ENCODE peak calls at places on chromosomes 1 and 21, in four cellular contexts. N is IMR-90, Y is DND-41, V is PC-3. S is an unnamed sample.

GRCh38 chr1:150809651-150810050 is 1.6 kb upstream of the CTSK start:
- DNase-seq in Y (no peak), N (peak; percentile 83), V (peak; percentile 22), S (no peak)

GRCh38 chr1:109261578-109261977 is 12.2 kb downstream of the CELSR2 start:
- DNase-seq in Y (no peak), N (no peak), V (no peak), S (peak; percentile 0)

GRCh38 chr1:96843196-96843595 is 121.6 kb downstream of the PTBP2 start:
- DNase-seq in N (peak; percentile 57), Y (no peak), V (no peak), S (no peak)

GRCh38 chr21:31284797-31285397 is 59.2 kb downstream of the TIAM1 start:
- DNase-seq in Y (peak; percentile 10), V (no peak), N (peak; percentile 37), S (peak; percentile 36)

GRCh38 chr1:21926065-21926464 is 11.0 kb downstream of the HSPG2 start:
- DNase-seq in V (no peak), N (no peak), Y (no peak), S (no peak)

GRCh38 chr1:50508040-50508586 is 84.9 kb upstream of the DMRTA2 start:
- DNase-seq in N (no peak), Y (no peak), V (no peak), S (no peak)

GRCh38 chr1:17632541-17633193 is 93.2 kb downstream of the ARHGEF10L start:
- DNase-seq in N (peak; percentile 53), V (peak; percentile 82), Y (no peak), S (peak; percentile 98)

GRCh38 chr1:198935371-198935921 is 296.6 kb downstream of the PTPRC start:
- DNase-seq in N (peak; percentile 98), V (peak; percentile 96), Y (peak; percentile 84), S (no peak)

DNA sequence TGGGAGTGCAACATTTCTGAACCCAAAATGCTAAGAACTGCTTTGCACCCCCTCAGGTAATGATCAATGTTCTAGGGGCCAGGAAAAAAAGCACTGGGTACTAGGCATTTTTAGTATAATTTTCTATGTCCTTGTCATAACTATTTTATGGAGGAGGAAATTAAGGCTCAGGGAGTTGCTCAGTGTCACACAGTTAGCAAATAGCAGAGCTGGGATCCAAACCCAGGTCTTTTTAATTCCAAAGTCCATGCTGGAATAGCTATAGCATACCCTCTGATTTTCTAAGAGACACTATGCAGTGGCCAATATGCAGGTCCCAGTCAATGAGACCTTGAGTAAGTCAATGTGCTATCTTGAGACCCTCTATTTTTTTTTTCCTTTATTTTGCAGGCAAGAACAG is 394.5 kb upstream of the USP24 start:
- DNase-seq in Y (no peak), N (no peak), V (no peak), S (no peak)
- H2AFZ ChIP-seq in Y (no peak overlapping the region), N (no peak overlapping the region), V (no peak overlapping the region), S (no peak overlapping the region)

GRCh38 chr1:7785108-7785507 is 1.0 kb downstream of the PER3 start:
- DNase-seq in N (no peak), Y (no peak), V (no peak), S (peak; percentile 73)

GRCh38 chr1:7783826-7784491 is at the start of gene PER3:
- DNase-seq in N (peak; percentile 95), Y (no peak), V (peak; percentile 97), S (peak; percentile 100)

GRCh38 chr1:7784492-7785071 is 491 bp downstream of the PER3 start:
- DNase-seq in V (no peak), Y (no peak), N (no peak), S (peak; percentile 75)

GRCh38 chr1:7781923-7782495 is 2.1 kb upstream of the PER3 start:
- DNase-seq in V (no peak), Y (no peak), N (no peak), S (no peak)

DNA sequence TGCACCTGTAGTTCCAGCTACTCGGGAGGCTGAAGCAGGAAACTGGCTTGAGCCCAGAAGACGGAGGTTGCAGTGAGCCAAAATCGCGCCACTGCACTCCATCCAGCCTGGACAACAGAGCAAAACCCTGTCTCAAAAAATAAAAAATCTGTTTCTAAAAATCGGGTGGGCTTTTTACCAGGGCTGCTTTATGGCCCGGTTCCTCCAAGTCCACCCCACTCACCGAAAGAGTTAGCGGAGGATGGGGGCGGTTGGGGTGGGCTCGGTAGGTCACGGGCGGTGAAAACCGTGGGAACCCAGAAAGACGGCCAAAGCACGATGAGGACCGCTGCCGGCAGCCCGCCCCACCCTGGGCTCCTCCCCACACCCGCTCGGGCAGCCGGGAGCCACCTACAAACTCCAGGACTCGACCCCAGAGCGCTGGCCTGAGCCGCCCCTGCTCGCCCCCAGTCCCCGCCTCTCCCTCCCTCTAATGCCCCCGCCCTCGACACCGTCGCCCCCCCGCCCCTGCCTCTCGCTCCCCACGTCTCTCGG is 846 bp upstream of the PER3 start:
- DNase-seq in N (peak; percentile 24), V (peak; percentile 51), Y (no peak), S (peak; percentile 97)
- H2AFZ ChIP-seq in N (peak overlapping the region; percentile 77), V (peak overlapping the region; percentile 85), Y (no peak overlapping the region), S (peak overlapping the region; percentile 63)

DNA sequence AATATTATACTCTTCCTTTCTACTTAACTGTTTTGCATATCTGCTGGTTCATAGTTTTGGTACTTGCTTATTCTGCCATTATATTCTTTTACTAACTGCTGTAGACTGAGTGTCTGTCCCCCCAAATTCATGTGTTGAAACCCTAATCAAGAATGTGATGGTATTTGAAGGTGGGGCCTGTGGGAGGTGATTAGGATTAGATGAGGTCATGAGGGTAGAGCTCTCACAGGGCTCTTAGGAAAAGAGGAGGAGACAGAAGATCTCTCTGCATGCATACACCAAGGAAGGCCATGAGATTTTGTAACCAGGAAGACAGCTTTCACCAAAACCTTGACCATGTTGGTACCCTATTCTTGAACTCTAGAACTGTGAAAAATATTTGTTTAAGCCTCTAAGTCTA is 354.1 kb upstream of the B3GALT2 start:
- DNase-seq in V (no peak), N (no peak), Y (no peak), S (no peak)
- H2AFZ ChIP-seq in V (no peak overlapping the region), N (no peak overlapping the region), Y (no peak overlapping the region), S (no peak overlapping the region)

GRCh38 chr1:91283421-91283726 is 121.3 kb downstream of the HFM1 start:
- DNase-seq in Y (no peak), V (no peak), N (no peak), S (no peak)
- H2AFZ ChIP-seq in Y (no peak overlapping the region), V (no peak overlapping the region), N (no peak overlapping the region), S (peak overlapping the region; percentile 18)

GRCh38 chr1:67634396-67634935 is 50.5 kb upstream of the GADD45A start:
- DNase-seq in N (no peak), V (no peak), Y (no peak), S (peak; percentile 9)
- H2AFZ ChIP-seq in N (no peak overlapping the region), V (no peak overlapping the region), Y (no peak overlapping the region), S (no peak overlapping the region)

GRCh38 chr1:8043621-8044020 is 17.5 kb upstream of the ERRFI1 start:
- DNase-seq in V (no peak), Y (no peak), N (no peak), S (no peak)

GRCh38 chr1:8042134-8042533 is 16.0 kb upstream of the ERRFI1 start:
- DNase-seq in Y (no peak), N (no peak), V (no peak), S (no peak)

GRCh38 chr1:8051650-8052049 is 25.5 kb upstream of the ERRFI1 start:
- DNase-seq in V (no peak), Y (no peak), N (no peak), S (peak; percentile 35)

GRCh38 chr1:8047112-8047511 is 21.0 kb upstream of the ERRFI1 start:
- DNase-seq in V (peak; percentile 48), Y (no peak), N (peak; percentile 61), S (no peak)

DNA sequence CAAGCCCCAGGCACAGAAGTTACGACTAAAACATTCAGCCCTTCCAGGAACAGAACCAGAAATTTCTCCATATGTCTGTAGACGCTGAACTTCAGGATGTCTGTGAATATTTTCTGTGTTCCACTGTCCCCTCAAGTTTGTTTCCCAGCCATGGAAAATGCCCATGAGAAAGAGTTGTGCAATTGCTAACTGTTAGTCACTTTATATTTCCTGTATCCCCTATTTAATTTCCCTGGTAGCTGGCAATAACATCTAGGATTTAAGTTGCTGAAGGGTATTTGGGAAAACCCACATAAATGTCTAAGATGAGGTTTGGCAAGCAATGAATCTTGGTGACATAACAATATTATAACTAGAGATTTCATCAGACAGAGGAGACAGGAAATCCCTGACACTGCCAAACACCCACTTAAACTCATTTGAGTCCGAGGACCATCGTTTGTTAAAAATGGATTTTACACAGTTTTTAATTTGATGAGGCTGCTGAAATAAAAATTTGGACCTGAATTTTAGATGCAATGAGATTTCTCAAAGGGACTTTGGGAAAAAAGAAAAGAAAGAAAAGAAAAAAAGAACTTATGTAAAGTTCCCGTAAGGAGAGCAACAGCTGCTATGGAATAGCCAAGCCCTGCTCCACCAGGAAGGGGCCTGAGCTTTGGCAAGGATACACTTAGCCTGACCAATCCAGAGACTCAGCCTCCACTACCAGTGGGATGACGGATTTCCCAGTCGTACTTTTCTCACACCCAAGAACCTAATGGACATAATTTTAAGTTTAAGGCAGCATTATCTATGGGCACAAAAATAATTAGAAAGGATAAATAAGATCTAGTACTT is 21.8 kb upstream of the ERRFI1 start:
- DNase-seq in V (peak; percentile 94), Y (no peak), N (peak; percentile 80), S (peak; percentile 53)
- H2AFZ ChIP-seq in V (peak overlapping the region; percentile 39), Y (no peak overlapping the region), N (peak overlapping the region; percentile 40), S (no peak overlapping the region)

DNA sequence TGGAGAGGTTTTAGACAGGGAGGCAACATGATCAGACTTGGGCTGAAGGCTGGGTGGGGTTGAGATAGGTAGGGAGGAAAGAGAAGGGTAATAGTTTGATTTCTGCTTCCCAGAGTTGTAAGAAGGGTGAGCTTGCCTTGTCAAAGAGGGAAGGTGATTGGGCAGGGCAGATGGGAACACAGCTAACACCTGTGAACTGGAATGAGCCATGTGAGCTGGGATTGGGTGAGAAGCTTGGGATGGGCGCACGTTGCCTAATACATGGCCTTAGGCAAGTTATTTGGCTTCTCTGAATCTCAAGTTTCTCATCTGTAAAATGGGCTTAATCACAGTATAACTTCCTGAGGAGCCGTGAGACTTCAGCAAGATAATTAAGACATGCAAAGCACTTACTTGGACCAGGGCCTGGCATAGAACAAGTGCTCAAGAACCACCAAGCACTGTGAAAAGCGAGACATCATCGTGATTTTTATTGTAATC is 33.8 kb upstream of the ID3 start:
- DNase-seq in N (no peak), Y (no peak), V (peak; percentile 36), S (no peak)
- H2AFZ ChIP-seq in N (no peak overlapping the region), Y (no peak overlapping the region), V (no peak overlapping the region), S (no peak overlapping the region)

S was measured in osteoblast.